ENCODE peak calls at places on chromosome 5, in four cellular contexts. One of them, this sample, is unnamed.

GRCh38 chr5:72093231-72093630 is 14.0 kb upstream of the MAP1B start:
- DNase-seq in fibroblast of mammary gland: peak
- DNase-seq in neural crest cell: no peak
- DNase-seq in NCI-H774: no peak
- DNase-seq in this sample: peak

GRCh38 chr5:140317859-140318258 is 15.0 kb upstream of the PFDN1 start:
- DNase-seq in neural crest cell: no peak
- DNase-seq in fibroblast of mammary gland: peak
- DNase-seq in NCI-H774: no peak
- DNase-seq in this sample: peak

GRCh38 chr5:113299591-113299990 is 135.2 kb downstream of the TSSK1B start:
- DNase-seq in NCI-H774: no peak
- DNase-seq in fibroblast of mammary gland: no peak
- DNase-seq in neural crest cell: no peak
- DNase-seq in this sample: no peak

GRCh38 chr5:150520747-150521521 is 13.0 kb downstream of the NDST1 start:
- DNase-seq in fibroblast of mammary gland: no peak
- DNase-seq in NCI-H774: no peak
- DNase-seq in neural crest cell: no peak
- DNase-seq in this sample: no peak

GRCh38 chr5:134003957-134004625 is 684 bp downstream of the VDAC1 start:
- DNase-seq in NCI-H774: no peak
- DNase-seq in fibroblast of mammary gland: peak
- DNase-seq in neural crest cell: peak
- DNase-seq in this sample: peak

GRCh38 chr5:36689225-36689624 is 82.8 kb downstream of the SLC1A3 start:
- DNase-seq in fibroblast of mammary gland: peak
- DNase-seq in NCI-H774: no peak
- DNase-seq in neural crest cell: no peak
- DNase-seq in this sample: peak

GRCh38 chr5:99815-100214 is 7.8 kb downstream of the PLEKHG4B start:
- DNase-seq in fibroblast of mammary gland: no peak
- DNase-seq in neural crest cell: no peak
- DNase-seq in NCI-H774: no peak
- DNase-seq in this sample: no peak

GRCh38 chr5:140349244-140349643 is 2.8 kb upstream of the HBEGF start:
- DNase-seq in neural crest cell: no peak
- DNase-seq in NCI-H774: no peak
- DNase-seq in fibroblast of mammary gland: peak
- DNase-seq in this sample: peak

GRCh38 chr5:36878421-36879088 is 2.0 kb downstream of the NIPBL start:
- DNase-seq in neural crest cell: peak
- DNase-seq in fibroblast of mammary gland: peak
- DNase-seq in NCI-H774: peak
- DNase-seq in this sample: peak

GRCh38 chr5:175380701-175381100 is 63.3 kb downstream of the DRD1 start:
- DNase-seq in neural crest cell: no peak
- DNase-seq in NCI-H774: no peak
- DNase-seq in fibroblast of mammary gland: no peak
- DNase-seq in this sample: no peak

GRCh38 chr5:54120473-54120872 is 189.9 kb downstream of the ARL15 start:
- DNase-seq in fibroblast of mammary gland: no peak
- DNase-seq in neural crest cell: no peak
- DNase-seq in NCI-H774: no peak
- DNase-seq in this sample: no peak

GRCh38 chr5:140362875-140363630 is 3.1 kb downstream of the SLC4A9 start:
- DNase-seq in neural crest cell: peak
- DNase-seq in fibroblast of mammary gland: peak
- DNase-seq in NCI-H774: peak
- DNase-seq in this sample: peak

GRCh38 chr5:150777685-150778084 is 872 bp upstream of the SMIM3 start:
- DNase-seq in neural crest cell: no peak
- DNase-seq in fibroblast of mammary gland: peak
- DNase-seq in NCI-H774: no peak
- DNase-seq in this sample: no peak

GRCh38 chr5:77568555-77568954 is 70.0 kb downstream of the OTP start:
- DNase-seq in neural crest cell: no peak
- DNase-seq in fibroblast of mammary gland: no peak
- DNase-seq in NCI-H774: no peak
- DNase-seq in this sample: no peak

GRCh38 chr5:139277171-139277570 is 16.4 kb upstream of the MATR3 start:
- DNase-seq in neural crest cell: no peak
- DNase-seq in fibroblast of mammary gland: no peak
- DNase-seq in NCI-H774: no peak
- DNase-seq in this sample: no peak

GRCh38 chr5:40386293-40386692 is 293.4 kb upstream of the PTGER4 start:
- DNase-seq in neural crest cell: no peak
- DNase-seq in fibroblast of mammary gland: no peak
- DNase-seq in NCI-H774: no peak
- DNase-seq in this sample: no peak

GRCh38 chr5:102547161-102547560 is 48.4 kb upstream of the SLCO6A1 start:
- DNase-seq in NCI-H774: no peak
- DNase-seq in fibroblast of mammary gland: no peak
- DNase-seq in neural crest cell: no peak
- DNase-seq in this sample: no peak

GRCh38 chr5:38598994-38599611 is 42.7 kb upstream of the LIFR start:
- DNase-seq in fibroblast of mammary gland: peak
- DNase-seq in neural crest cell: no peak
- DNase-seq in NCI-H774: no peak
- DNase-seq in this sample: peak

GRCh38 chr5:136375920-136376319 is 10.6 kb upstream of the TRPC7 start:
- DNase-seq in fibroblast of mammary gland: no peak
- DNase-seq in NCI-H774: no peak
- DNase-seq in neural crest cell: no peak
- DNase-seq in this sample: peak

GRCh38 chr5:53397141-53397794 is 83.2 kb upstream of the FST start:
- DNase-seq in fibroblast of mammary gland: peak
- DNase-seq in neural crest cell: no peak
- DNase-seq in NCI-H774: no peak
- DNase-seq in this sample: peak

GRCh38 chr5:65926893-65927292 is 518 bp downstream of the ERBIN start:
- DNase-seq in NCI-H774: no peak
- DNase-seq in fibroblast of mammary gland: peak
- DNase-seq in neural crest cell: no peak
- DNase-seq in this sample: peak

GRCh38 chr5:106020889-106021288 is 1649.8 kb downstream of the EFNA5 start:
- DNase-seq in NCI-H774: no peak
- DNase-seq in neural crest cell: no peak
- DNase-seq in fibroblast of mammary gland: no peak
- DNase-seq in this sample: no peak

GRCh38 chr5:168314735-168315411 is 23.4 kb downstream of the WWC1 start:
- DNase-seq in fibroblast of mammary gland: peak
- DNase-seq in NCI-H774: no peak
- DNase-seq in neural crest cell: no peak
- DNase-seq in this sample: peak